ENCODE peak calls at places on chromosome 18, in four cellular contexts. H is PC-9, O is heart left ventricle, R is spleen. C is an unnamed sample. For H3K9me3, the result is how much of the 10 kb centered on the place peaks cover.

GRCh38 chr18:46302866-46303485 is 198.8 kb downstream of the HAUS1 start:
- DNase-seq in H (no peak), O (no peak), R (peak), C (no peak)

GRCh38 chr18:22434973-22435608 is 17.4 kb upstream of the CTAGE1 start:
- DNase-seq in H (no peak), O (no peak), R (no peak), C (no peak)

GRCh38 chr18:54202851-54203250 is 21.6 kb downstream of the MBD2 start:
- DNase-seq in H (no peak), O (no peak), R (no peak), C (no peak)

GRCh38 chr18:8623549-8624106 is 14.4 kb downstream of the RAB12 start:
- DNase-seq in H (no peak), O (peak), R (peak), C (no peak)

GRCh38 chr18:67243799-67244587 is 272.5 kb downstream of the DSEL start:
- DNase-seq in H (no peak), O (no peak), R (no peak), C (no peak)

GRCh38 chr18:5518899-5519371 is 24.9 kb downstream of the EPB41L3 start:
- DNase-seq in H (no peak), O (no peak), R (no peak), C (no peak)

GRCh38 chr18:23049698-23050373 is 85.4 kb upstream of the CABLES1 start:
- DNase-seq in H (no peak), O (no peak), R (no peak), C (no peak)

GRCh38 chr18:9403795-9404564 is 69.4 kb downstream of the TWSG1 start:
- DNase-seq in H (no peak), O (no peak), R (no peak), C (no peak)

GRCh38 chr18:2534906-2535305 is 36.4 kb downstream of the METTL4 start:
- DNase-seq in H (no peak), O (no peak), R (no peak), C (no peak)

GRCh38 chr18:51668101-51668500 is 470.6 kb upstream of the MEX3C start:
- DNase-seq in H (peak), O (peak), R (no peak), C (no peak)

GRCh38 chr18:24799720-24800119 is 339.3 kb downstream of the HRH4 start:
- DNase-seq in H (no peak), O (no peak), R (no peak), C (no peak)

GRCh38 chr18:36378194-36378593 is 80.7 kb downstream of the FHOD3 start:
- DNase-seq in H (no peak), O (no peak), R (no peak), C (no peak)

GRCh38 chr18:2846241-2846637 is 567 bp upstream of the EMILIN2 start:
- DNase-seq in H (no peak), O (peak), R (peak), C (no peak)

GRCh38 chr18:35267161-35267651 is 22.8 kb downstream of the ZSCAN30 start:
- DNase-seq in H (no peak), O (peak), R (peak), C (peak)

GRCh38 chr18:12048827-12049175 is 44.8 kb upstream of the ANKRD62 start:
- DNase-seq in H (no peak), O (no peak), R (no peak), C (no peak)

GRCh38 chr18:23523429-23524212 is 20.3 kb downstream of the RMC1 start:
- DNase-seq in H (no peak), O (no peak), R (no peak), C (no peak)

GRCh38 chr18:37578886-37579513 is 13.4 kb upstream of the CELF4 start:
- DNase-seq in H (no peak), O (no peak), R (no peak), C (no peak)

GRCh38 chr18:58603365-58604067 is 25.4 kb downstream of the ALPK2 start:
- DNase-seq in H (no peak), O (no peak), R (no peak), C (no peak)

GRCh38 chr18:28767781-28768211 is 590.9 kb upstream of the CDH2 start:
- DNase-seq in H (no peak), O (no peak), R (no peak), C (no peak)

GRCh38 chr18:7902399-7902839 is 335.3 kb downstream of the PTPRM start:
- DNase-seq in H (no peak), O (no peak), R (no peak), C (no peak)

GRCh38 chr18:22102948-22103663 is 66.3 kb upstream of the GATA6 start:
- DNase-seq in H (no peak), O (no peak), R (no peak), C (no peak)

GRCh38 chr18:63016270-63016669 is 300.9 kb downstream of the PHLPP1 start:
- DNase-seq in H (peak), O (no peak), R (no peak), C (no peak)

GRCh38 chr18:56836173-56836572 is 185.0 kb downstream of the WDR7 start:
- DNase-seq in H (no peak), O (no peak), R (no peak), C (no peak)

GRCh38 chr18:55522011-55522410 is 66.0 kb downstream of the TCF4 start:
- DNase-seq in H (no peak), O (no peak), R (no peak), C (no peak)

GRCh38 chr18:10367846-10368245 is 86.6 kb upstream of the APCDD1 start:
- DNase-seq in H (no peak), O (no peak), R (no peak), C (no peak)

GRCh38 chr18:3816601-3817363 is 366.8 kb downstream of the TGIF1 start:
- DNase-seq in H (peak), O (no peak), R (no peak), C (no peak)

GRCh38 chr18:23340661-23341060 is 112.4 kb upstream of the RIOK3 start:
- DNase-seq in H (no peak), O (no peak), R (no peak), C (no peak)

GRCh38 chr18:11994708-11995444 is 13.6 kb downstream of the IMPA2 start:
- DNase-seq in H (no peak), O (no peak), R (peak), C (no peak)

GRCh38 chr18:21112543-21113105 is 1.0 kb upstream of the ROCK1 start:
- DNase-seq in H (no peak), O (no peak), R (no peak), C (no peak)

GRCh38 chr18:24763765-24764548 is 303.5 kb downstream of the HRH4 start:
- DNase-seq in H (no peak), O (peak), R (no peak), C (no peak)

GRCh38 chr18:65057439-65058083 is 693.3 kb upstream of the CDH7 start:
- DNase-seq in H (no peak), O (no peak), R (no peak), C (no peak)

GRCh38 chr18:61435064-61435652 is 101.9 kb downstream of the CDH20 start:
- DNase-seq in H (no peak), O (no peak), R (no peak), C (no peak)

GRCh38 chr18:23307567-23308295 is 145.4 kb upstream of the RIOK3 start:
- DNase-seq in H (no peak), O (no peak), R (peak), C (no peak)

GRCh38 chr18:3107740-3108151 is 94.8 kb upstream of the LPIN2 start:
- DNase-seq in H (peak), O (no peak), R (no peak), C (no peak)

GRCh38 chr18:32373995-32374394 is 96.7 kb downstream of the GAREM1 start:
- DNase-seq in H (peak), O (peak), R (no peak), C (no peak)

GRCh38 chr18:42635378-42636048 is 480.0 kb downstream of the RIT2 start:
- DNase-seq in H (no peak), O (no peak), R (no peak), C (no peak)

GRCh38 chr18:49677762-49678398 is 116.0 kb downstream of the LIPG start:
- DNase-seq in H (no peak), O (no peak), R (no peak), C (no peak)

GRCh38 chr18:49681387-49681786 is 119.5 kb downstream of the LIPG start:
- DNase-seq in H (no peak), O (no peak), R (no peak), C (no peak)

GRCh38 chr18:49677081-49677480 is 115.2 kb downstream of the LIPG start:
- DNase-seq in H (no peak), O (no peak), R (no peak), C (no peak)

GRCh38 chr18:49682301-49683190 is 120.7 kb downstream of the LIPG start:
- DNase-seq in H (no peak), O (no peak), R (no peak), C (no peak)

DNA sequence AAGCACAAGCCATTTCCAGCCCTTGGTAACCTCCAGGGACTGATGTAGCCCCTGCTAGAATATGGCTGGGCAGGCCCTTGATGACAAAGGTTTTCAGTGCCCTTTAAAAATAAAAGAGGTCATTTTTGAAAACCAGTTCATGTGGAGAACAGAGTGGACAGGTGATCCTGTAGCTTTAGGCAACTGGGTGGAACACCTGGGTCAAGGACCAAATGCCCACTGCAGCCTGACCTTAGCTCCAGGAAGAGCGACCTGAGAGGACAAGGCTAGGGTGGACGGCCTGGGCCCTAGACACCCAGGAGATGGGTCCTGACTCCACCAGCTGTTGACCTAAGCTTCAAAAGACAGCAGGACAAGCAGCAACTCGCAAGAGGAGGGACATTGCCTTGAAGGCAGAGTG is 116.6 kb downstream of the LIPG start:
- DNase-seq in H (no peak), O (no peak), R (no peak), C (no peak)
- H3K9me3 ChIP-seq in H (under half), O (under half), R (under half), C (under half)

DNA sequence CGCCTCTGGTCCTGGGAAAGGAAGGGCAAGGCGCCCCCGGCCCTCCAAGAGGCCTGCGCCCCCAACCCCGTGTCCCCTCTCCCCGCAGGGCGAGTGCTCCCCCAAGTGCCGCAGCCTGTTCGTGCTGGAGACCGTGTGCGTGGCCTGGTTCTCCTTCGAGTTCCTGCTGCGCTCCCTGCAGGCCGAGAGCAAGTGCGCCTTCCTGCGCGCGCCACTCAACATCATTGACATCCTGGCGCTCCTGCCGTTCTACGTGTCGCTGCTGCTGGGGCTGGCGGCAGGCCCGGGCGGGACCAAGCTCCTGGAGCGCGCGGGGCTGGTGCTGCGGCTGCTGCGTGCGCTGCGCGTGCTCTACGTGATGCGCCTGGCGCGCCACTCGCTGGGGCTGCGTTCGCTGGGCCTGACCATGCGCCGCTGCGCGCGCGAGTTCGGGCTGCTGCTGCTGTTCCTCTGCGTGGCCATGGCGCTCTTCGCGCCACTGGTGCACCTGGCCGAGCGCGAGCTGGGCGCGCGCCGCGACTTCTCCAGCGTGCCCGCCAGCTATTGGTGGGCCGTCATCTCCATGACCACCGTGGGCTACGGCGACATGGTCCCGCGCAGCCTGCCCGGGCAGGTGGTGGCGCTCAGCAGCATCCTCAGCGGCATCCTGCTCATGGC is 52.4 kb downstream of the SLC66A2 start:
- DNase-seq in H (no peak), O (peak), R (peak), C (no peak)
- H3K9me3 ChIP-seq in H (under half), O (under half), R (half or more), C (under half)

GRCh38 chr18:48571619-48572384 is 33.0 kb downstream of the CTIF start:
- DNase-seq in H (no peak), O (no peak), R (no peak), C (no peak)

GRCh38 chr18:48567388-48567787 is 28.6 kb downstream of the CTIF start:
- DNase-seq in H (no peak), O (no peak), R (no peak), C (no peak)

GRCh38 chr18:48569139-48569914 is 30.5 kb downstream of the CTIF start:
- DNase-seq in H (no peak), O (no peak), R (peak), C (no peak)

GRCh38 chr18:48570313-48570712 is 31.5 kb downstream of the CTIF start:
- DNase-seq in H (no peak), O (no peak), R (peak), C (no peak)

DNA sequence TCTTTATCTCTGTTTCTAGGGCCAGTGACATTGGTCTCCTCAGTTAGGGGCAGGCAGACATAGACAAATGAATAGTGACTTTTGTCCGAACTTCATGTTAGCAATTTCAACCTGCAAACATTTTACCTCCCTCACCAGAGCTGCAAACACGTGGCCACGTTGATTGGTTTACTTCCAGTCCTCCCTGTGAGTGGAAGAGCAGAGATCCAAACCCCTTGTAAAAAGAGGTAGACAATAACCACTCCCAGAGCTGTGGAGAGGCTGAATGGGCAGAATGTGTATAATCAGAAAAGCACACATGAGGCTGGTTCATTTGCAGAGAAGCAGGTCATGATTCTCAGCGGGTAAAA is 31.1 kb downstream of the CTIF start:
- DNase-seq in H (no peak), O (no peak), R (no peak), C (no peak)
- H3K9me3 ChIP-seq in H (under half), O (under half), R (under half), C (under half)

GRCh38 chr18:78975699-78976098 is 3.9 kb upstream of the SALL3 start:
- DNase-seq in H (no peak), O (no peak), R (no peak), C (no peak)
- H3K9me3 ChIP-seq in H (under half), O (under half), R (under half), C (under half)

GRCh38 chr18:78080761-78081160 is 831.1 kb downstream of the GALR1 start:
- DNase-seq in H (no peak), O (no peak), R (no peak), C (no peak)
- H3K9me3 ChIP-seq in H (under half), O (under half), R (under half), C (under half)

DNA sequence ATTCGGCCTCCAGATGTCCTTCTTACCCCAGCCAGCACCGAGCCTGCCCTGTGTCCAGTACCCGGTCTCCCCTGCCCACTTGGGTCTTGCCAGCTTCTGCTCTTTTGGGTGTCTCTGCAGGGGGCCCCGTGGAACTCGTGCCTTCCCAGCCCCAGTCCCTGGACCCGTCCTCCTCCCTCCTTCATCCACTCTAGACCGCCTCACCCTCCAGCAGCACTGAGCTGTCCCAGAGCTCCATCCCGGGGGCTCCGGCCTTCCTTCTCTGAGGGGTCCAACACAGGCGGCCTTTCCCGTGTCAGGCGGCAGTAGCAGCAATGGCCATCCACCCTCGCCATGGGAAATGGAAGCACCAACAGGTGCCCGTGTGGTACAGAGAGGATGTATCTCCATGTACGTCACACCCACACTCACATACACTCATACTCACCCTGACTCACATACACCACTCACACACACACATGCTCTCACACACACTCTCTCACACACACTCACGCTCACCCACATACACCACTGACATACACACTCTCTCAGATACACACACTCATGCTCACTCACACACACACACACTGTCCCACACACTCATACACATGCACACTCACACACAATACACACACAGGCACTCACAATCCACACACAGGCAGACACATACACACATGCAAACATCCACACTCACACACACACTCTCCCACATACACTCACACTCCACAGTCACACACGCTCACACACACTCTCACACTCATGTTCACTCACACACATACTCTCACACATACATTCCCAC is 827.5 kb upstream of the SALL3 start:
- DNase-seq in H (no peak), O (no peak), R (no peak), C (no peak)
- H3K9me3 ChIP-seq in H (under half), O (under half), R (under half), C (under half)

GRCh38 chr18:14106906-14107305 is 25.3 kb downstream of the ZNF519 start:
- DNase-seq in H (no peak), O (no peak), R (no peak), C (no peak)
- H3K9me3 ChIP-seq in H (under half), O (under half), R (half or more), C (under half)

C was measured in T-helper 17 cell.